ENCODE peak calls at places on chromosomes 5 and 9, in seven cellular contexts. One of them, this sample, is unnamed.

GRCh38 chr9:70053864-70054263 is 10.2 kb downstream of the MAMDC2 start:
- DNase-seq in HepG2: no peak
- DNase-seq in endothelial cell: no peak
- DNase-seq in foreskin fibroblast: peak
- DNase-seq in CD8-positive, alpha-beta T cell: no peak
- DNase-seq in AG10803: no peak
- DNase-seq in mesothelial cell of epicardium: no peak
- DNase-seq in this sample: no peak

GRCh38 chr5:68464424-68464823 is 248.9 kb downstream of the PIK3R1 start:
- DNase-seq in HepG2: no peak
- DNase-seq in endothelial cell: no peak
- DNase-seq in foreskin fibroblast: no peak
- DNase-seq in CD8-positive, alpha-beta T cell: peak
- DNase-seq in AG10803: peak
- DNase-seq in mesothelial cell of epicardium: no peak
- DNase-seq in this sample: no peak

GRCh38 chr5:27140831-27141230 is 102.4 kb upstream of the CDH9 start:
- DNase-seq in HepG2: no peak
- DNase-seq in endothelial cell: no peak
- DNase-seq in foreskin fibroblast: no peak
- DNase-seq in CD8-positive, alpha-beta T cell: no peak
- DNase-seq in AG10803: no peak
- DNase-seq in mesothelial cell of epicardium: no peak
- DNase-seq in this sample: no peak

GRCh38 chr9:111730937-111731567 is 63.7 kb downstream of the SHOC1 start:
- DNase-seq in HepG2: peak
- DNase-seq in endothelial cell: no peak
- DNase-seq in foreskin fibroblast: peak
- DNase-seq in CD8-positive, alpha-beta T cell: no peak
- DNase-seq in AG10803: peak
- DNase-seq in mesothelial cell of epicardium: no peak
- DNase-seq in this sample: no peak

GRCh38 chr5:140322751-140323731 is 20.1 kb upstream of the PFDN1 start:
- DNase-seq in HepG2: peak
- DNase-seq in endothelial cell: no peak
- DNase-seq in foreskin fibroblast: peak
- DNase-seq in CD8-positive, alpha-beta T cell: no peak
- DNase-seq in AG10803: peak
- DNase-seq in mesothelial cell of epicardium: no peak
- DNase-seq in this sample: no peak

GRCh38 chr5:115842089-115842881 is 550 bp downstream of the AP3S1 start:
- DNase-seq in HepG2: peak
- DNase-seq in endothelial cell: peak
- DNase-seq in foreskin fibroblast: no peak
- DNase-seq in CD8-positive, alpha-beta T cell: peak
- DNase-seq in AG10803: peak
- DNase-seq in mesothelial cell of epicardium: no peak
- DNase-seq in this sample: peak

GRCh38 chr9:83620841-83621636 is 1.9 kb upstream of the IDNK start:
- DNase-seq in HepG2: peak
- DNase-seq in endothelial cell: peak
- DNase-seq in foreskin fibroblast: peak
- DNase-seq in CD8-positive, alpha-beta T cell: peak
- DNase-seq in AG10803: peak
- DNase-seq in mesothelial cell of epicardium: peak
- DNase-seq in this sample: peak

GRCh38 chr5:36919238-36919637 is 42.7 kb downstream of the NIPBL start:
- DNase-seq in HepG2: no peak
- DNase-seq in endothelial cell: no peak
- DNase-seq in foreskin fibroblast: no peak
- DNase-seq in CD8-positive, alpha-beta T cell: no peak
- DNase-seq in AG10803: no peak
- DNase-seq in mesothelial cell of epicardium: no peak
- DNase-seq in this sample: no peak

GRCh38 chr9:90458485-90458884 is 184.1 kb downstream of the DIRAS2 start:
- DNase-seq in HepG2: peak
- DNase-seq in endothelial cell: peak
- DNase-seq in foreskin fibroblast: no peak
- DNase-seq in CD8-positive, alpha-beta T cell: no peak
- DNase-seq in AG10803: no peak
- DNase-seq in mesothelial cell of epicardium: no peak
- DNase-seq in this sample: no peak

GRCh38 chr5:167951121-167951520 is 340.3 kb upstream of the WWC1 start:
- DNase-seq in HepG2: no peak
- DNase-seq in endothelial cell: no peak
- DNase-seq in foreskin fibroblast: no peak
- DNase-seq in CD8-positive, alpha-beta T cell: no peak
- DNase-seq in AG10803: no peak
- DNase-seq in mesothelial cell of epicardium: no peak
- DNase-seq in this sample: no peak

GRCh38 chr5:66848749-66849641 is 252.8 kb downstream of the MAST4 start:
- DNase-seq in HepG2: no peak
- DNase-seq in endothelial cell: no peak
- DNase-seq in foreskin fibroblast: peak
- DNase-seq in CD8-positive, alpha-beta T cell: no peak
- DNase-seq in AG10803: peak
- DNase-seq in mesothelial cell of epicardium: no peak
- DNase-seq in this sample: no peak

GRCh38 chr9:120109242-120109641 is 470.7 kb downstream of the CDK5RAP2 start:
- DNase-seq in HepG2: peak
- DNase-seq in endothelial cell: peak
- DNase-seq in foreskin fibroblast: no peak
- DNase-seq in CD8-positive, alpha-beta T cell: no peak
- DNase-seq in AG10803: peak
- DNase-seq in mesothelial cell of epicardium: no peak
- DNase-seq in this sample: peak

GRCh38 chr5:150317048-150318003 is 14.6 kb upstream of the ARSI start:
- DNase-seq in HepG2: peak
- DNase-seq in endothelial cell: no peak
- DNase-seq in foreskin fibroblast: peak
- DNase-seq in CD8-positive, alpha-beta T cell: no peak
- DNase-seq in AG10803: peak
- DNase-seq in mesothelial cell of epicardium: no peak
- DNase-seq in this sample: peak

GRCh38 chr9:16869140-16869903 is 1.1 kb downstream of the BNC2 start:
- DNase-seq in HepG2: no peak
- DNase-seq in endothelial cell: no peak
- DNase-seq in foreskin fibroblast: peak
- DNase-seq in CD8-positive, alpha-beta T cell: no peak
- DNase-seq in AG10803: no peak
- DNase-seq in mesothelial cell of epicardium: no peak
- DNase-seq in this sample: peak

GRCh38 chr5:173307695-173308094 is 20.5 kb downstream of the STC2 start:
- DNase-seq in HepG2: no peak
- DNase-seq in endothelial cell: no peak
- DNase-seq in foreskin fibroblast: no peak
- DNase-seq in CD8-positive, alpha-beta T cell: no peak
- DNase-seq in AG10803: no peak
- DNase-seq in mesothelial cell of epicardium: no peak
- DNase-seq in this sample: no peak

GRCh38 chr9:90331826-90332575 is 310.6 kb downstream of the DIRAS2 start:
- DNase-seq in HepG2: no peak
- DNase-seq in endothelial cell: no peak
- DNase-seq in foreskin fibroblast: peak
- DNase-seq in CD8-positive, alpha-beta T cell: no peak
- DNase-seq in AG10803: peak
- DNase-seq in mesothelial cell of epicardium: no peak
- DNase-seq in this sample: no peak

GRCh38 chr5:156534906-156535305 is 207.9 kb downstream of the SGCD start:
- DNase-seq in HepG2: no peak
- DNase-seq in endothelial cell: no peak
- DNase-seq in foreskin fibroblast: no peak
- DNase-seq in CD8-positive, alpha-beta T cell: no peak
- DNase-seq in AG10803: peak
- DNase-seq in mesothelial cell of epicardium: no peak
- DNase-seq in this sample: no peak

DNA sequence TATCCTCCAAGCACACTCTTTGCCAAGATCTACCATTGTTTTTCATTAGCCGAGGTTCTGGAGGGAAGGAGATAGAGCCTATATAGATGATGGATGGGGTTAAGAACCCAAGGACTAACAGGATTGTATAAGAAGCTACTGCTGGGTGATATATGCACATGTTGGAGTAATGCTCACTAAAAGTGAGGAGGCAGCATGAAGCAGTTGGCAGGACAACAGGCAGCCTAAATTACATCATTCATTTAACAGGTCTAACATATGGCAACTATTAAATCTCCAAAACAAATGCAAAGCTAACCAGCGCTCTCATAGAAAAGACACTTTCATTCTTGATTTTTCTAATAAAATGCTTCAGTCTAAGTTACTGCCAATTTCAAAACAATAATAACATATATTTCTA is 293.2 kb downstream of the EPB41L4A start:
- DNase-seq in HepG2: no peak
- DNase-seq in endothelial cell: no peak
- DNase-seq in foreskin fibroblast: peak
- DNase-seq in CD8-positive, alpha-beta T cell: no peak
- DNase-seq in AG10803: peak
- DNase-seq in mesothelial cell of epicardium: no peak
- DNase-seq in this sample: no peak
- TF ChIP-seq CTCF in HepG2: no peak
- TF ChIP-seq CTCF in endothelial cell: no peak
- TF ChIP-seq CTCF in foreskin fibroblast: no peak
- TF ChIP-seq CTCF in CD8-positive, alpha-beta T cell: no peak
- TF ChIP-seq CTCF in AG10803: no peak
- TF ChIP-seq CTCF in mesothelial cell of epicardium: no peak
- TF ChIP-seq CTCF in this sample: no peak

GRCh38 chr5:96282020-96282419 is 151.0 kb downstream of the PCSK1 start:
- DNase-seq in HepG2: no peak
- DNase-seq in endothelial cell: no peak
- DNase-seq in foreskin fibroblast: no peak
- DNase-seq in CD8-positive, alpha-beta T cell: no peak
- DNase-seq in AG10803: no peak
- DNase-seq in mesothelial cell of epicardium: no peak
- DNase-seq in this sample: no peak

GRCh38 chr5:96278995-96279394 is 154.1 kb downstream of the PCSK1 start:
- DNase-seq in HepG2: no peak
- DNase-seq in endothelial cell: no peak
- DNase-seq in foreskin fibroblast: no peak
- DNase-seq in CD8-positive, alpha-beta T cell: no peak
- DNase-seq in AG10803: no peak
- DNase-seq in mesothelial cell of epicardium: no peak
- DNase-seq in this sample: no peak

GRCh38 chr5:96283589-96283988 is 149.5 kb downstream of the PCSK1 start:
- DNase-seq in HepG2: no peak
- DNase-seq in endothelial cell: no peak
- DNase-seq in foreskin fibroblast: no peak
- DNase-seq in CD8-positive, alpha-beta T cell: no peak
- DNase-seq in AG10803: no peak
- DNase-seq in mesothelial cell of epicardium: no peak
- DNase-seq in this sample: no peak

GRCh38 chr5:96280946-96281393 is 152.1 kb downstream of the PCSK1 start:
- DNase-seq in HepG2: no peak
- DNase-seq in endothelial cell: no peak
- DNase-seq in foreskin fibroblast: peak
- DNase-seq in CD8-positive, alpha-beta T cell: no peak
- DNase-seq in AG10803: peak
- DNase-seq in mesothelial cell of epicardium: no peak
- DNase-seq in this sample: no peak

DNA sequence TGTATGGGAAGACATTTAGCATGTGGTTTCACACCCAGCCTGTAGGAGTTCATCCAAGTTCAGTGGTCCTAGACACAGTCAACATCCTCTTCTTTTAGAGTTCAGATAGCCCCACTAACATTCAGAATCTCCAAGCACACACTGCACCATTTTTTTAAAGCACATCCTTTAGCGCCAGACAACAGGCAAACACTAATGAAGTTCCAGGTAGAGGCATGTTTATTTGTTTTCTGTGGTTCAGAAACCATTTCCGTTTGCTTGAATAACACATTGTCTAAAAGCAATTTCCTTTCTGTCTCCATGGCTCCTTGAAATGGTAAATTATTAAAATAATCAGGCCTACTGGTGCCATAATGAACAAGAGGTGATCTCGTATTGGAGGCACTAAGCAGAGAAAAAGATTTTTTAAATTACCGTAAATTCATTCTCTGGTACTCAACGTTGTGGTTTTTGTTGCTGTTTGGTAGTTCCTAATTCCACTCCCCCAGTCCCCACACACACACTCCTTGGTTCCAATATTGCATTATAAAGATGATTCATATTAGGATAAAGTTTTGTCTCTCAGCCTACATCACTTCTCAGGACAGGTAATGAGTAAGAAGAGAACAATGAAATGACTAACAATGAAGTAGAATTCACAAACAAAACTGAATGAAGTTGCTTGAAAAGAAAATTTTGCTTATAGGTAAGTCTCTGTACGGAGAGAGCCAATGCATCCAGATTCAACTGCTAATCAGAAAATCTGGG is 153.1 kb downstream of the PCSK1 start:
- DNase-seq in HepG2: peak
- DNase-seq in endothelial cell: no peak
- DNase-seq in foreskin fibroblast: peak
- DNase-seq in CD8-positive, alpha-beta T cell: no peak
- DNase-seq in AG10803: peak
- DNase-seq in mesothelial cell of epicardium: no peak
- DNase-seq in this sample: no peak
- TF ChIP-seq CTCF in HepG2: no peak
- TF ChIP-seq CTCF in endothelial cell: no peak
- TF ChIP-seq CTCF in foreskin fibroblast: no peak
- TF ChIP-seq CTCF in CD8-positive, alpha-beta T cell: no peak
- TF ChIP-seq CTCF in AG10803: no peak
- TF ChIP-seq CTCF in mesothelial cell of epicardium: no peak
- TF ChIP-seq CTCF in this sample: no peak

GRCh38 chr9:113317777-113318176 is 14.6 kb upstream of the RNF183 start:
- DNase-seq in HepG2: peak
- DNase-seq in endothelial cell: no peak
- DNase-seq in foreskin fibroblast: peak
- DNase-seq in CD8-positive, alpha-beta T cell: no peak
- DNase-seq in AG10803: peak
- DNase-seq in mesothelial cell of epicardium: no peak
- DNase-seq in this sample: no peak
- TF ChIP-seq CTCF in HepG2: no peak
- TF ChIP-seq CTCF in endothelial cell: peak
- TF ChIP-seq CTCF in foreskin fibroblast: peak
- TF ChIP-seq CTCF in CD8-positive, alpha-beta T cell: no peak
- TF ChIP-seq CTCF in AG10803: peak
- TF ChIP-seq CTCF in mesothelial cell of epicardium: peak
- TF ChIP-seq CTCF in this sample: peak

GRCh38 chr5:171630047-171630669 is 155.5 kb upstream of the SMIM23 start:
- DNase-seq in HepG2: no peak
- DNase-seq in endothelial cell: peak
- DNase-seq in foreskin fibroblast: peak
- DNase-seq in CD8-positive, alpha-beta T cell: no peak
- DNase-seq in AG10803: peak
- DNase-seq in mesothelial cell of epicardium: peak
- DNase-seq in this sample: peak
- TF ChIP-seq CTCF in HepG2: peak
- TF ChIP-seq CTCF in endothelial cell: peak
- TF ChIP-seq CTCF in foreskin fibroblast: peak
- TF ChIP-seq CTCF in CD8-positive, alpha-beta T cell: no peak
- TF ChIP-seq CTCF in AG10803: peak
- TF ChIP-seq CTCF in mesothelial cell of epicardium: peak
- TF ChIP-seq CTCF in this sample: peak

DNA sequence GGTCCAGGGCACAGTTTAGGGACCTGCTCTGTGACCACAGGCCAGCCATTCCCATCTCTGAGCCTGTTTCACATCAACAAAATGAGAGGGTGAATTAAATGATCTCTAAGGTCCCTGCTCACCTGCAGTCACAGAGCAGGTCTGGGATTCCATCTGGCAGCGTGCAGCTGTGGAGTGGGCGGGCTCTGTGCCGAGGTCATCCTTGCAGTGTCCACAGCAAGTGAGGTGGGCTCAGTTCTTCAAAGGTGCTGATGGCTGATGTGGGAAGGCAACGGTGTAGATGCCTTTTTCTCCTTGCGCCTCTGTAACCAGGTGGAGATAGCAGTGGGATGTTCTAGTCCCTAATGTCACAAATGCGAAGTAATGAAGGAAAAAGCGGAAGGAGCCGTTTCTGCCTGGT is 11.9 kb downstream of the OR2V1 start:
- DNase-seq in HepG2: no peak
- DNase-seq in endothelial cell: no peak
- DNase-seq in foreskin fibroblast: no peak
- DNase-seq in CD8-positive, alpha-beta T cell: no peak
- DNase-seq in AG10803: no peak
- DNase-seq in mesothelial cell of epicardium: no peak
- DNase-seq in this sample: no peak
- TF ChIP-seq CTCF in HepG2: no peak
- TF ChIP-seq CTCF in endothelial cell: no peak
- TF ChIP-seq CTCF in foreskin fibroblast: no peak
- TF ChIP-seq CTCF in CD8-positive, alpha-beta T cell: no peak
- TF ChIP-seq CTCF in AG10803: no peak
- TF ChIP-seq CTCF in mesothelial cell of epicardium: no peak
- TF ChIP-seq CTCF in this sample: no peak